ENCODE peak calls at places on chromosomes 2 and 18, in nine cellular contexts. Z, J, F, B, A, K, O, T and N are unnamed samples.

GRCh38 chr2:193868833-193869232 is 1674.1 kb upstream of the TMEFF2 start:
- DNase-seq in Z (no peak), K (no peak), F (no peak), O (no peak), T (no peak), B (no peak), J (peak), A (no peak), N (no peak)

GRCh38 chr2:38601463-38602135 is 1.1 kb downstream of the HNRNPLL start:
- DNase-seq in B (no peak), T (no peak), J (peak), A (peak), K (peak), F (no peak), Z (no peak), O (no peak), N (peak)

GRCh38 chr2:29262681-29263260 is 147.6 kb downstream of the CLIP4 start:
- DNase-seq in B (no peak), K (no peak), O (no peak), T (no peak), J (no peak), A (no peak), Z (no peak), F (no peak), N (peak)

GRCh38 chr2:142865924-142866323 is 11.5 kb upstream of the KYNU start:
- DNase-seq in F (no peak), K (no peak), O (no peak), B (no peak), T (no peak), J (no peak), Z (no peak), A (no peak), N (peak)

GRCh38 chr18:46732201-46732600 is 24.7 kb downstream of the ST8SIA5 start:
- DNase-seq in F (no peak), B (no peak), T (no peak), J (no peak), A (no peak), K (no peak), O (no peak), Z (no peak), N (no peak)

GRCh38 chr2:16716944-16717343 is 51.3 kb upstream of the CYRIA start:
- DNase-seq in A (peak), Z (no peak), T (no peak), O (no peak), F (no peak), K (no peak), J (no peak), B (no peak), N (no peak)

GRCh38 chr2:239300871-239301742 is 99.7 kb downstream of the HDAC4 start:
- DNase-seq in T (no peak), K (no peak), J (no peak), O (peak), B (no peak), Z (no peak), F (no peak), A (no peak), N (no peak)

GRCh38 chr2:46683541-46683940 is 204.2 kb downstream of the TMEM247 start:
- DNase-seq in O (no peak), Z (no peak), B (no peak), T (no peak), J (no peak), F (no peak), A (no peak), K (no peak), N (no peak)

GRCh38 chr2:130805613-130806012 is 31.1 kb upstream of the ARHGEF4 start:
- DNase-seq in F (no peak), Z (no peak), J (no peak), K (no peak), O (no peak), B (no peak), A (no peak), T (no peak), N (no peak)

GRCh38 chr18:62637807-62638687 is 77.3 kb upstream of the PHLPP1 start:
- DNase-seq in T (no peak), K (peak), B (no peak), J (no peak), O (no peak), Z (peak), A (no peak), F (peak), N (peak)

GRCh38 chr2:180985771-180986395 is 5.5 kb downstream of the UBE2E3 start:
- DNase-seq in A (no peak), K (peak), B (no peak), O (no peak), J (no peak), T (no peak), F (no peak), Z (no peak), N (no peak)
- H3K4me3 ChIP-seq in A (no peak), K (peak), B (no peak), O (no peak), J (no peak), T (peak), F (no peak), Z (no peak), N (no peak)

DNA sequence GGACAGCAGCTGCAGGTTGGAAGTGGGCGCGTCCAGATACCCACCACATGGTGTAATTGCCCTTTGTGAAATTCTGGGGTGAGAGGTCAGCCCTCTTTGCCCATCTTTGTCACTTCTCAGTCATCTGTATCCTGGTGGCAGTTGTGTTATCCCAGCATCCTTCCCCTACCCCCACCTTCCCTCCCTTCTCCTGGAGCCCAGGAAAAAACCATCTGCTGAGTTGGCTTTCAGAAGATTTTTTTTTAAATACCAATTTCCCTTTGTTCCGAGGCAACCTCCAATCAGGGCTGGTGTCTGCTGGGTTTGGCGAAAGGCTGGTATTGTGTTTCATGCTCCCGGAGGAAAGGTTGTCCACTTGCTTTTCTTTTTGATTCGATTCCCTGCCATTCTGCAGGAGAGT is 35.2 kb downstream of the SETBP1 start:
- DNase-seq in F (no peak), Z (no peak), J (no peak), O (no peak), K (no peak), B (no peak), A (no peak), T (no peak), N (no peak)
- H3K4me3 ChIP-seq in F (no peak), Z (no peak), J (no peak), O (no peak), K (no peak), B (no peak), A (no peak), T (no peak), N (no peak)

GRCh38 chr18:74541703-74542555 is 7.6 kb downstream of the CNDP1 start:
- DNase-seq in T (no peak), A (no peak), J (no peak), K (no peak), O (no peak), F (no peak), Z (no peak), B (no peak), N (no peak)

GRCh38 chr18:74539289-74539688 is 5.0 kb downstream of the CNDP1 start:
- DNase-seq in A (no peak), K (no peak), O (no peak), F (no peak), B (no peak), T (no peak), Z (no peak), J (no peak), N (no peak)

GRCh38 chr18:74546007-74546406 is 11.7 kb downstream of the CNDP1 start:
- DNase-seq in F (no peak), Z (no peak), T (no peak), B (no peak), O (no peak), A (no peak), K (no peak), J (no peak), N (no peak)

GRCh38 chr18:74544898-74545297 is 10.6 kb downstream of the CNDP1 start:
- DNase-seq in O (peak), B (no peak), J (no peak), F (no peak), K (no peak), Z (no peak), A (peak), T (no peak), N (no peak)

DNA sequence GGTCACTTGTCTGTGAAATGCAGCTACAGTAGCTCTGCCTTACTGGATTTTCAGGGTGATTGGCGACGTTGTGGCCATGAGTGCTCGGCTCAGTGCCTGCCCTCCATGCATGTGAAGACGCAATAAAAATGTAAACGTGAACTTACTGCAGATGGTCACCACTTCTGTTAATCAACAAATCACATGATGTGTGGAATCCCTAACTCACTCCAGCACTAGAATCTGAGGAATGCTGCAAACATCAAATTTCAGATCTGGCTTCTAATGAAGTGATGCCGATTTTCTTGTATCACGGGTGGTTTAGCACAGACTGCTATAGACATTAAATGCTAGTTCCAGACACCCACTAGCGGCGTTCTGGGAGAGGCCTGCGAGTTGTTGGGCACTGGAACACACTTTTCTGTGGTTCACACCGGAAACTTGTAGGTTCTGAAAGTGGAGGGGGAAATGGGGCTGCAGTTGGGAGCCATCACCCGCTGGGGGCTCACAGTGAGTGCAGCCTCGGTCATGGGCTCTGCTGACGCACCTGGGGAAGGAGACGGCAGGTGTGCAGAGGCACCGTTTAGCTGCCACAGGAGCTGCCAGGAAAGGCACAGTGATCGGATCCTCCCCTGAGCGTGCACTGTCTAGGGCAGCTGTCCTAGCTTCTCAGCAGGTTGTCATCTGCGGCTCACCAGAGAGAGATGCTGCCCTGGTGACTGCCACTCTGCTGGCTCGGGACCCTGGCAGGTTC is 6.6 kb downstream of the CNDP1 start:
- DNase-seq in Z (no peak), F (no peak), K (peak), A (no peak), O (no peak), T (no peak), J (no peak), B (no peak), N (no peak)
- H3K4me3 ChIP-seq in Z (no peak), F (no peak), K (no peak), A (no peak), O (no peak), T (no peak), J (no peak), B (no peak), N (no peak)

GRCh38 chr18:67514901-67515540 is 1.5 kb downstream of the DSEL start:
- DNase-seq in B (no peak), F (no peak), T (no peak), K (no peak), J (peak), Z (no peak), A (no peak), O (no peak), N (no peak)

GRCh38 chr18:67518566-67518965 is 2.0 kb upstream of the DSEL start:
- DNase-seq in F (no peak), B (no peak), J (peak), O (no peak), Z (no peak), K (no peak), A (no peak), T (no peak), N (no peak)

GRCh38 chr18:67515987-67516431 is 511 bp downstream of the DSEL start:
- DNase-seq in F (peak), J (peak), T (peak), Z (no peak), A (peak), B (no peak), K (peak), O (peak), N (no peak)

GRCh38 chr18:67517224-67517765 is 775 bp upstream of the DSEL start:
- DNase-seq in A (peak), K (peak), B (no peak), J (peak), Z (no peak), T (no peak), O (peak), F (no peak), N (no peak)

DNA sequence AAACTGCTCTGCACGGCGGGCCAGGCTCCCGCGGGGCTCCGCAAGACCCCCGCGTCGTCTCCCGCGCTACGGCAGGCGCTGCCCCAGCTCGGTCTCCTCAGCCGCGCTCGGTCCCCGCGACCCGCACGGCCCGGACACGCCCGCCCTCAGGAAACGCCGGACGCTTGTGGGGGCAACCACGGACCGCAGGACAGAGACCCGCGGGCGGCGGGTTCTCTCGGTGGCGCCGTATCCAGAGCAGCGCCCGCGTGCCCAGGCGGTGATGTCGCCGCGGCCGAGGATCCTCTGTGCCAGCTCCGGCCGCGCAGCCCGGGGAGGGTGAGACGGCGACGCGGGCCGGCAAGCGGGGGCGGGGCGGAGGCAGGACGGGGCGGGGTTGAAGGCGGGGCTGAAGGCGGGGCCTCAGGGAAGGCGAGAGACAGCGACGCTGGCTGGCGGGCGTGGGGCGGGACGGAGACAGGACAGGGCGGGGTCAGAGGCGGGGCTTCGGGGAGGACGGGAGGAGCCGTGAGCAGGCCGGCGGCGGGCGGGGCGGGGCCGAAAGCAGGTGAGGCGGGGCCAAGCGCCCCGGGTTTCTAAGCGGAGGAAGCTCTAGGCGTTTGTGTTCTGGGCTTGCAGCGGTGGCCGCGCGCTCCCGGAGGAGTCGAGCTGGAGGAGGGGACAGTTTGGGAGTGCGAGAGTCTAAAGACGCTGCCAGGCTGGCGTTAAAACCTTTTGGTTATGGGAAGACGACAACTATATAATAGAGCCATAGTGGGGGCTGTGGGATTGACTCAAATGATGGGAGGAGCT is at the start of gene DSEL:
- DNase-seq in K (peak), T (peak), Z (no peak), O (peak), F (peak), J (peak), A (peak), B (peak), N (no peak)
- H3K4me3 ChIP-seq in K (peak), T (peak), Z (no peak), O (peak), F (peak), J (peak), A (peak), B (peak), N (no peak)

GRCh38 chr18:25289040-25289631 is 62.8 kb downstream of the ZNF521 start:
- DNase-seq in F (no peak), A (no peak), O (no peak), Z (no peak), T (no peak), J (peak), B (no peak), K (no peak), N (no peak)
- H3K4me3 ChIP-seq in F (no peak), A (no peak), O (no peak), Z (no peak), T (no peak), J (peak), B (no peak), K (no peak), N (no peak)

GRCh38 chr2:213187833-213188532 is 36.6 kb upstream of the IKZF2 start:
- DNase-seq in K (peak), J (no peak), O (no peak), B (no peak), T (no peak), A (no peak), Z (no peak), F (no peak), N (no peak)
- H3K4me3 ChIP-seq in K (no peak), J (no peak), O (no peak), B (no peak), T (no peak), A (no peak), Z (no peak), F (no peak), N (no peak)

GRCh38 chr2:102392096-102392495 is 30.9 kb upstream of the IL18RAP start:
- DNase-seq in F (no peak), B (no peak), A (no peak), Z (no peak), O (no peak), K (no peak), T (no peak), J (no peak), N (no peak)
- H3K4me3 ChIP-seq in F (no peak), B (no peak), A (no peak), Z (no peak), O (no peak), K (no peak), T (no peak), J (no peak), N (no peak)

GRCh38 chr18:69758458-69758857 is 189.2 kb downstream of the CD226 start:
- DNase-seq in A (no peak), B (no peak), K (no peak), F (no peak), T (no peak), J (peak), Z (no peak), O (no peak), N (no peak)
- H3K4me3 ChIP-seq in A (no peak), B (no peak), K (no peak), F (no peak), T (no peak), J (no peak), Z (no peak), O (no peak), N (no peak)

DNA sequence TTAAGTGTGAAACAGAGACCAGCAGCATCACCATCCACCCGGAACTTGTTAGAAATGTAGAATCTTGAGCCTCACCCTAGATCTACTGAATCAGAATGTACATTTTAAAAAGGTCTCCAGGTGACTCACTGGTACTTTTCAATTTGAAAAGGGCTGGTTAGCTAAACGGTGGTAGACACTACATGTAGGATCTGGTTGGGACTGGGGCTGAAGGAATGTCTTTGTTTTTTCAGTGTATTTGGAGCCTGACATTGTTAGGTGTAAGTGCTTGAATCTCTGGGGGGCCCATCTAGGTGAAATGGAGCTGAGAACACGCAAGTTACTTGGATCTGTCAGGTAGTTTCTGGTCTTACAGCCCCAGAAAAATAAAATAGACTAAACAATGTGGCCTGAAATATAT is 44.0 kb upstream of the XPO1 start:
- DNase-seq in K (no peak), B (no peak), F (no peak), Z (no peak), T (no peak), J (no peak), O (no peak), A (no peak), N (no peak)
- H3K4me3 ChIP-seq in K (no peak), B (no peak), F (no peak), Z (no peak), T (no peak), J (no peak), O (no peak), A (no peak), N (no peak)

DNA sequence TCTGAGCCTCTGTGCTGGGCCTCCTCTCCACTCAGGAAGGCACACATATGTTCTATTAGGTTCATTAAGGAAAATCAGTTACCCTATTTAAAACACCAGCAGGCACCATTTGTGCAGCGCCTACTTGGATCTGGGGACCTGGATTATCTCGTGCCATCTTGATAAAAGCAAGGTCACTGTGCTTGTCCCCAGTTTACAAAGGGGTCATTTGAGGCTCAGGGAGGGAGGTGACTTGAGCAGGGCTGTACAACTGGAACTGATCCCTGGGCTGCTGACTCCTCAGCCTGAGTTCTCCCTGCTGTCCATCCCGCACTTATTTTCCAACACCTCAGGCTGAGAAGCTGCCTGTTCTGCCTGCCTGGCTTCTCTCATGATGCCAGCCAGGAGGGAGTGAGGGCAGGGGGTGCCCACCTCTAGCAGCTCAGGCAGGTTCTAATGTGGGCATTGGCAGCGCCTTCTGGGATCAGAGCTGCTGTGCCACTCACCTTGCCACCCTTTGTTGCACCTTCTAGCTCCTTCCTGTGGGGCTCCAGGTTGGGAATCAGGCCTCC is 120.3 kb downstream of the GLI2 start:
- DNase-seq in O (no peak), B (no peak), Z (no peak), J (no peak), A (no peak), T (no peak), K (no peak), F (no peak), N (no peak)
- H3K4me3 ChIP-seq in O (no peak), B (no peak), Z (no peak), J (no peak), A (no peak), T (no peak), K (no peak), F (no peak), N (no peak)